ENCODE peak calls at places on chromosomes 12 and 14, in five cellular contexts. L is NCI-H1436; A is activated gamma-delta T cell; W is CD4-positive, alpha-beta T cell; V is adrenal gland. N is an unnamed sample.

GRCh38 chr14:64970041-64970440 is 2.1 kb downstream of the RAB15 start:
- DNase-seq in L (no peak), A (no peak), W (no peak), V (no peak), N (no peak)

GRCh38 chr12:109679716-109680520 is 33.7 kb upstream of the FAM222A start:
- DNase-seq in L (peak), A (no peak), W (no peak), V (no peak), N (no peak)

GRCh38 chr12:47783821-47784819 is 11.1 kb downstream of the SLC48A1 start:
- DNase-seq in L (no peak), A (no peak), W (no peak), V (no peak), N (no peak)

GRCh38 chr14:34180428-34180827 is 229.6 kb upstream of the EGLN3 start:
- DNase-seq in L (no peak), A (no peak), W (no peak), V (no peak), N (no peak)

GRCh38 chr14:73722581-73722980 is 8.4 kb upstream of the PNMA1 start:
- DNase-seq in L (no peak), A (no peak), W (no peak), V (peak), N (no peak)

GRCh38 chr14:100364403-100364802 is 41.3 kb downstream of the SLC25A47 start:
- DNase-seq in L (no peak), A (no peak), W (no peak), V (no peak), N (no peak)

GRCh38 chr12:12016284-12017100 is 54.2 kb upstream of the BCL2L14 start:
- DNase-seq in L (no peak), A (no peak), W (no peak), V (peak), N (no peak)

GRCh38 chr14:100972134-100972905 is 68.8 kb upstream of the RTL1 start:
- DNase-seq in L (no peak), A (no peak), W (no peak), V (no peak), N (no peak)

GRCh38 chr12:21026302-21026701 is 104.7 kb upstream of the SLCO1B1 start:
- DNase-seq in L (no peak), A (no peak), W (no peak), V (no peak), N (no peak)

GRCh38 chr12:101655400-101655799 is 42.0 kb upstream of the CHPT1 start:
- DNase-seq in L (no peak), A (no peak), W (no peak), V (no peak), N (no peak)

GRCh38 chr14:92340938-92341337 is 18.0 kb downstream of the SLC24A4 start:
- DNase-seq in L (no peak), A (no peak), W (no peak), V (no peak), N (no peak)

GRCh38 chr12:114976959-114977358 is 293.0 kb upstream of the TBX3 start:
- DNase-seq in L (no peak), A (no peak), W (no peak), V (no peak), N (no peak)

GRCh38 chr12:88575361-88575959 is 4.8 kb downstream of the KITLG start:
- DNase-seq in L (no peak), A (no peak), W (no peak), V (no peak), N (no peak)

GRCh38 chr14:92247937-92248336 is 75.0 kb upstream of the SLC24A4 start:
- DNase-seq in L (no peak), A (no peak), W (no peak), V (no peak), N (no peak)

N was measured in activated T-cell treated with anti-CD3 and anti-CD28 coated beads for 1 hour.